ENCODE peak calls at places on chromosomes 1 and 21, in four cellular contexts. J, B, G and V are unnamed samples.

GRCh38 chr1:9901148-9902059 is 8.7 kb downstream of the CTNNBIP1 start:
- DNase-seq in B (no peak), G (no peak), J (peak), V (no peak)

GRCh38 chr1:43349594-43350306 is 9.0 kb upstream of the CDC20 start:
- DNase-seq in B (no peak), J (no peak), G (no peak), V (no peak)

GRCh38 chr1:150160964-150161626 is 11.4 kb downstream of the PLEKHO1 start:
- DNase-seq in G (no peak), J (no peak), B (no peak), V (no peak)

GRCh38 chr1:33442141-33442540 is 11.2 kb upstream of the PHC2 start:
- DNase-seq in B (no peak), G (no peak), J (no peak), V (no peak)

GRCh38 chr1:33296082-33296458 is 24.8 kb downstream of the A3GALT2 start:
- DNase-seq in J (no peak), B (no peak), G (no peak), V (no peak)

GRCh38 chr1:15696956-15697521 is 12.9 kb downstream of the PLEKHM2 start:
- DNase-seq in J (no peak), B (no peak), G (peak), V (no peak)

GRCh38 chr1:1168156-1168450 is 5.6 kb upstream of the TTLL10 start:
- DNase-seq in G (no peak), B (no peak), J (no peak), V (no peak)

GRCh38 chr1:233081686-233082085 is 131.3 kb downstream of the NTPCR start:
- DNase-seq in J (no peak), G (no peak), B (no peak), V (no peak)

GRCh38 chr1:160664573-160665051 is 17.8 kb upstream of the SLAMF1 start:
- DNase-seq in J (no peak), B (no peak), G (peak), V (no peak)

GRCh38 chr1:119631433-119632102 is 16.5 kb downstream of the ZNF697 start:
- DNase-seq in G (no peak), B (peak), J (peak), V (no peak)

GRCh38 chr1:29398431-29398830 is 162.1 kb downstream of the PTPRU start:
- DNase-seq in B (no peak), J (no peak), G (no peak), V (peak)

GRCh38 chr1:151760597-151761385 is 2.5 kb downstream of the MRPL9 start:
- DNase-seq in J (no peak), B (no peak), G (no peak), V (no peak)

GRCh38 chr1:72636636-72637035 is 354.3 kb upstream of the NEGR1 start:
- DNase-seq in B (no peak), J (no peak), G (no peak), V (no peak)

GRCh38 chr1:203380395-203381150 is 29.7 kb upstream of the FMOD start:
- DNase-seq in G (peak), J (no peak), B (no peak), V (no peak)

GRCh38 chr1:56520202-56520601 is 59.2 kb downstream of the PLPP3 start:
- DNase-seq in J (no peak), B (no peak), G (no peak), V (no peak)

GRCh38 chr1:245825128-245825901 is 670.5 kb downstream of the KIF26B start:
- DNase-seq in G (no peak), J (no peak), B (no peak), V (no peak)

GRCh38 chr1:226181996-226182714 is 4.4 kb downstream of the ACBD3 start:
- DNase-seq in B (peak), G (no peak), J (no peak), V (peak)

GRCh38 chr1:84619383-84620093 is 45.3 kb upstream of the CTBS start:
- DNase-seq in B (peak), G (no peak), J (no peak), V (peak)

GRCh38 chr1:2650967-2651645 is 18.3 kb upstream of the MMEL1 start:
- DNase-seq in J (no peak), G (no peak), B (no peak), V (no peak)

GRCh38 chr1:225042263-225042662 is 112.8 kb downstream of the DNAH14 start:
- DNase-seq in G (no peak), B (no peak), J (no peak), V (no peak)

GRCh38 chr1:208252126-208252853 is 8.1 kb upstream of the PLXNA2 start:
- DNase-seq in G (no peak), J (peak), B (peak), V (peak)

GRCh38 chr1:119646521-119647227 is 1.4 kb downstream of the ZNF697 start:
- DNase-seq in G (no peak), J (peak), B (no peak), V (peak)

GRCh38 chr21:19197950-19198349 is 794.4 kb upstream of the TMPRSS15 start:
- DNase-seq in G (no peak), B (no peak), J (no peak), V (no peak)

GRCh38 chr1:63327417-63328139 is 5.2 kb downstream of the FOXD3 start:
- DNase-seq in B (peak), J (peak), G (no peak), V (peak)

GRCh38 chr1:42944207-42944928 is 14.3 kb downstream of the SLC2A1 start:
- DNase-seq in G (no peak), J (no peak), B (no peak), V (no peak)

DNA sequence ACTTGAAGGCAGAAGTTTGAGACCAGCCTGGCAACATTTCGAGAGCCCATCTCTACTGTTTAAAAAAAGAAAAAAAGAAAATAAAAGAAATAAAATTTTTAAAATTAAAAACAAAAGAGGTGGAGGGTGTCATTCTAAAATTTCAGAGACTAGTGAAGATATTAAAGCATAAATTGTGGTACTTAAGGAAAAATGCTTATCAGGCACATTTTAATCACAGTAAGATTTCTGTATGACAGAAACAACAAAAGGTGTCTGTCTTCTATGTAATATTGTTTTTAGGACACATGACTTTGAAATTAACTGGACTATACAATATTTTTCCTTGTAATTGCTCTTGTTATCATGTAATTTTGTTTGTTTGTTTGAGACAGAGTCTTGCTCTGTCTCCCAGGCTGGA is 4.6 kb downstream of the WASF2 start:
- DNase-seq in J (no peak), G (no peak), B (no peak), V (no peak)
- TF ChIP-seq FOXK2 in J (no peak), G (no peak), B (no peak), V (no peak)

GRCh38 chr1:240000634-240001033 is 91.0 kb upstream of the FMN2 start:
- DNase-seq in B (no peak), J (no peak), G (no peak), V (no peak)

GRCh38 chr1:240005997-240006650 is 85.6 kb upstream of the FMN2 start:
- DNase-seq in G (no peak), J (no peak), B (no peak), V (no peak)

GRCh38 chr1:240001177-240001740 is 90.4 kb upstream of the FMN2 start:
- DNase-seq in B (no peak), G (no peak), J (no peak), V (no peak)

GRCh38 chr1:240008298-240008697 is 83.4 kb upstream of the FMN2 start:
- DNase-seq in B (no peak), J (no peak), G (no peak), V (no peak)

GRCh38 chr1:240004086-240004749 is 87.5 kb upstream of the FMN2 start:
- DNase-seq in G (no peak), J (peak), B (no peak), V (peak)
- TF ChIP-seq FOXK2 in G (no peak), J (no peak), B (no peak), V (no peak)

DNA sequence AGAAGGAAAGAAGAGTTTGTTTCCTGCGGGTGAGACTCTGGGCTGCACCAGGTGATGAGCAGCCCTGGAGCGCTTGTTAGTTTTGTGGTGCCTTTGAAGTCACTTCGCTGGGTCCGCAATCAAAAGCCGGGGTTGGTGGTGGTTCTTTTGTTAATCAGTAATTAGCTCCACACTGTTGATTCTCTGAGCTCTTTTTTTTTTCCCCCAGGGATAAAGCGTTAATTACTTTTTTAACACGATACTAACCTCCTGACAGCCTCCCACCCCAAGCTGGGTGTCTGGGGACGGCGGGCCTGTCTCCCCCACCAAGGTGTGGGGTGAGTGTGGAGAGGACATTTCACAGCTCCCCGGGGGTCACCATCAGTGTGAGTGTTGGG is 56.6 kb downstream of the AGPAT3 start:
- DNase-seq in J (no peak), B (peak), G (peak), V (no peak)
- TF ChIP-seq FOXK2 in J (no peak), B (no peak), G (no peak), V (no peak)

DNA sequence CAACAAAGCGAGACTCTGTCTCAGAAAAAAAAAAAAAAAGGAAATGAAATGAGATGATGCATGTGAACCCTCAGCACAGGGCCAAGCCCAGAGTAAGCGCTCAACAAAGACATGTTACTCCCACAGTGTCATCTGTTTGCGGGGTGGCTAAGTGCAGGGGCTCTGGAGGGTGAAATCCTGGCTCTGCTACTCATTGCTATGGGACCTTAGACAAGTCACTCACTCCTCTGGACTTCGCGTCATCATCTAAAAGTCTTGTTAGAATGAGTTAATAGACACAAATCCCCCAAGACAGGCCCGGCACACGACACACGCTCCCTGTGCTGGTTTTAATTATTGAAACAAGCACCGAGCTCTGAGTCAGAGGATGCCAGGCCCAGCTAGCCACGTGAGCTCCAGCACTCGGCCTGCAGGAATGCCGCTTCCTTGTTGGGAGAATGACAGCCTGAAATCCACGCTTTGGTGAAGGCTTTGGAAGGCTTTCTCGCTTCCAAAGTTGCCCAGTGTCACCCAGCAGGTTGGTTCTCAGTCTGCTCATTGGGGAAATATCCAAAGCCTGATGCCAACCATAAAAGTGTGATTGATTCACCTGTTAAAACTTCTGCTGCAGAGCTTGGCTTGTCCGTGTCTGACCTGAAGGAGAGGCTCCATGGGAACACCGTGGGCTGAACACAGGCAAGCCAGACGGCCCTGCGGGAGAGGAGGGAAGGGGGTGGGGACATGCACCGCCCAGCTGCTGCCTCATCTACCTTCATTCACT is 36.7 kb upstream of the TARDBP start:
- DNase-seq in J (no peak), G (no peak), B (peak), V (no peak)
- TF ChIP-seq FOXK2 in J (no peak), G (no peak), B (no peak), V (no peak)

GRCh38 chr1:48649880-48650279 is 126.8 kb downstream of the BEND5 start:
- DNase-seq in G (no peak), B (no peak), J (no peak), V (peak)
- TF ChIP-seq FOXK2 in G (no peak), B (no peak), J (no peak), V (no peak)

DNA sequence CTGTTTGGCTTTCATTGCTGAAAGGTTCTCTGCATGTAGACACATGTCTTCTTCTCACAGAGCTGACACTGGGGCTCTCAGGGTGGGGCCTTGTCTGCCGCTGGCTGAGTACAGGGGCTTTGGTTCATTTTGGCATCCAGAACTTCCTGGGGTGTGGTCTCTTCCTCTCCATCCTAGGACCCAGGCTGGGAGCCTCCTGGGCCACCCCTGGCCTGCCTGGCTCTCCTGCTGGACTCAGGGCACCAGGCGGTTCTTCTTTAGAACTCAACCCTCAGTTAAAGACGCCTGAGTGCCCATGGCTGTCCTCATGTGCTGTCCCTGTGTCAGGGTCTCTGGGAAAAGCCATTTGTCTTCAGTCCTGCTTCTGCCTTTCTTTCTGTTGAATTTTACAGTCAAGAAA is 5.5 kb upstream of the KRTAP10-5 start:
- DNase-seq in J (no peak), G (no peak), B (no peak), V (no peak)
- TF ChIP-seq FOXK2 in J (no peak), G (no peak), B (no peak), V (no peak)

DNA sequence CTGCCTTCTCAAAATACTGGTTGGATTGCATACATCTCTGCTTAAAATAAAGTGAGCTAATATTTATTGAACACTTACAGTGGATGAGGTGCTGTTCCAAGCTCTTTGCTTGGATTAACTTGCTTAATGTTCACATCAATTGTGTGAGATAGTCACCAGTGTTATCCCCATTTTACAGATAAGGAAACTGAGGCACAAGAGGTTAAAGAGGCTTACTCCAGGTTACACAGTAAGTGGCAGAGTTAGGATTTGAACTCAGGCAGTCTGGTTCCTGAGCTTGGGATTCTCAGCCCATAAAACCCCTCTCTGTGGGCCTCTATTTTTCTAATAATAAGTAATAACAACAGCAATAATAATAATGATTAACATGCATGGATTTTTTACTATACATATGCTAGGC is 13.6 kb upstream of the FAAH start:
- DNase-seq in B (no peak), G (no peak), J (no peak), V (no peak)
- TF ChIP-seq FOXK2 in B (no peak), G (no peak), J (no peak), V (no peak)

DNA sequence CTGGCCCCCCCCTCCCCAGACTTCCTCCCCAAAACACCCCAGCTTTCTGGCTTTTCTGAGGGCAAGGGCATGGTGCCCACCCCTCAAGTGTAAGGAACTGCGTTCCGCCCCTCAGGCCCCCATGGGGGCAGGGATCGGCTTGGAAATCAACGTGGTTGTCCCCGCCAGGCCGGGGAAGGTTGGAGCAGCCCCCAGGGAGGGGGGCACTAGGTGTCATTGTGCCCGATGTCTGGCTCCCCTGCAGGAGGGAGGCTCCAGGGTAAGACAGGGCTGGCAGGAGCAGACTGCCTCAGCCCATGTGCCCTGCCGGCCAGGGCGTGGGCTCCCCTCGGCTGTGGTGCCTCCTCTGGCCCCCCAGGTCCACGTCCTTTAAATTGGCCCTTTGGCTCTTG is 7.4 kb upstream of the TFAP2E start:
- DNase-seq in B (no peak), G (no peak), J (no peak), V (no peak)
- TF ChIP-seq FOXK2 in B (no peak), G (no peak), J (no peak), V (no peak)

DNA sequence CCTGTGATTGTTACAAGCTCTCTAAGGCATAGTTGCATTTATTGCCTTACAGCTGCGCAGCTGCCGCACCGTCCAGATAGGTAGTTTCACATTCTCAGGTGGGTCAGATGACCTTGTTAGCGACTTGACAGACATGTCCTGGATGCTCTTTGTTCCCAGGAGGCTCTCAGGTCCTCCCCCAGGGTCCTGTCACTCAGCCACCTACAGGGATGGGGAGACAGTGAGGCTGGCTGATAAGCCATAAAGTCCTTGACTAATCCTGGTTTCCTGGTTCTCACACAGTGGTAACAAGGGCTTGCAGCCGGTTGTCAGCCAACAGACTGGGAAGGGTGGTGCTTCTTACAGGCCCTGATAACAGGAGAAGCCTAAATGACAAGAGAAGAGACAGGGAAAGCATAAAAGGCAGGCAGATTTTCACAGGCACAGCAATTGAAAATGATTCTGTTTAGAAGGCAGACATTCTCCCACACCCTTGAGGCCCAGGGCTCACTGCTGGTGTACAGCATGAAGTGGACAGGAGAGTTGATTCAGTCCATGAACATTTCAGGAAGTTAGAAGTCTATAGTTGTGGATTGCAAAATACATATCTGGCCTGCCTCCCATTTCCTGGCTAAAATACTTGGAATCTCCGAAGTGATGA is 2.9 kb downstream of the ARF1 start:
- DNase-seq in J (peak), B (peak), G (no peak), V (no peak)
- TF ChIP-seq FOXK2 in J (peak), B (no peak), G (no peak), V (no peak)